ENCODE peak calls at places on chromosomes 2 and 18, in six cellular contexts. G is breast epithelium, J is left ventricle myocardium inferior, P is foreskin fibroblast, S is mesothelial cell of epicardium, C is cardiac muscle cell. O is an unnamed sample.

GRCh38 chr2:164826293-164827243 is 15.1 kb downstream of the COBLL1 start:
- DNase-seq in G (peak), J (peak), P (no peak), S (no peak), C (peak), O (no peak)

GRCh38 chr2:221060335-221060734 is 511.8 kb downstream of the EPHA4 start:
- DNase-seq in G (no peak), J (no peak), P (no peak), S (no peak), C (no peak), O (no peak)

GRCh38 chr18:24616638-24617037 is 156.2 kb downstream of the HRH4 start:
- DNase-seq in G (no peak), J (no peak), P (no peak), S (no peak), C (no peak), O (no peak)

GRCh38 chr18:24342347-24342746 is 55.3 kb downstream of the OSBPL1A start:
- DNase-seq in G (no peak), J (no peak), P (no peak), S (no peak), C (peak), O (no peak)

GRCh38 chr2:203656522-203657287 is 49.7 kb upstream of the CD28 start:
- DNase-seq in G (peak), J (peak), P (peak), S (no peak), C (peak), O (no peak)

GRCh38 chr2:61832183-61832841 is 21.5 kb downstream of the FAM161A start:
- DNase-seq in G (no peak), J (no peak), P (no peak), S (no peak), C (no peak), O (no peak)

GRCh38 chr2:180679693-180680092 is 300.7 kb upstream of the UBE2E3 start:
- DNase-seq in G (no peak), J (no peak), P (no peak), S (no peak), C (peak), O (no peak)

GRCh38 chr2:158507141-158507540 is 50.4 kb downstream of the PKP4 start:
- DNase-seq in G (no peak), J (no peak), P (no peak), S (no peak), C (no peak), O (no peak)

GRCh38 chr2:205564761-205565160 is 117.5 kb upstream of the NRP2 start:
- DNase-seq in G (no peak), J (no peak), P (no peak), S (no peak), C (no peak), O (no peak)

GRCh38 chr2:142582317-142582716 is 295.1 kb upstream of the KYNU start:
- DNase-seq in G (no peak), J (no peak), P (no peak), S (no peak), C (no peak), O (no peak)

GRCh38 chr2:3101016-3101703 is 276.5 kb downstream of the EIPR1 start:
- DNase-seq in G (no peak), J (no peak), P (no peak), S (no peak), C (no peak), O (no peak)

GRCh38 chr2:3102081-3102914 is 275.3 kb downstream of the EIPR1 start:
- DNase-seq in G (no peak), J (no peak), P (no peak), S (no peak), C (no peak), O (no peak)

GRCh38 chr2:3102915-3103569 is 274.6 kb downstream of the EIPR1 start:
- DNase-seq in G (no peak), J (no peak), P (no peak), S (no peak), C (no peak), O (no peak)

GRCh38 chr2:3100386-3100785 is 277.2 kb downstream of the EIPR1 start:
- DNase-seq in G (no peak), J (no peak), P (no peak), S (no peak), C (no peak), O (no peak)

GRCh38 chr2:3101704-3102055 is 275.9 kb downstream of the EIPR1 start:
- DNase-seq in G (no peak), J (no peak), P (no peak), S (no peak), C (no peak), O (no peak)
- TF ChIP-seq CTCF in G (no peak), J (no peak), P (no peak), S (no peak), C (no peak), O (no peak)

DNA sequence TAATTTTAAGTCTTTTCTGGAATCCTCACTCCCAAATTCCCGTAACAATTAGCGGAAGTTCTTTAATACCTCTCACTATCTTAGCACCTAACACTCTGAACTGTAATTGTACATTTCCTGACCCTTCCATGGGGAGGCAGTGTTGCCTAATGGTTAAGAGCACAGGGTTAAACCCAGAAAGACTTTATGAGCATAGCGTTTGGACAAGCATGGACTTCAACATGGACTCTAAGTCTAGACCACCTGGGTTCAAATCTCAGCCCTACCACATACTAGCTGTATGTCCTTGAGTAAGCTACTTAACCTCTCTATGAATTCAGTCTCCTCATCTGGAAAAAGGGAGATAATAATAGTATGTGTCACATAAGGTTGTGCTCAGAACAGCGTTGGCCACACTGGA is 13.0 kb downstream of the ANTXR1 start:
- DNase-seq in G (no peak), J (no peak), P (no peak), S (no peak), C (peak), O (no peak)
- TF ChIP-seq CTCF in G (no peak), J (peak), P (peak), S (no peak), C (peak), O (peak)

GRCh38 chr2:161245671-161246070 is 62.6 kb upstream of the PSMD14 start:
- DNase-seq in G (no peak), J (no peak), P (no peak), S (no peak), C (no peak), O (no peak)

GRCh38 chr2:161245237-161245505 is 63.1 kb upstream of the PSMD14 start:
- DNase-seq in G (no peak), J (no peak), P (no peak), S (no peak), C (no peak), O (no peak)

GRCh38 chr2:161246301-161246700 is 61.9 kb upstream of the PSMD14 start:
- DNase-seq in G (no peak), J (no peak), P (no peak), S (no peak), C (no peak), O (no peak)

GRCh38 chr2:161250864-161251436 is 57.3 kb upstream of the PSMD14 start:
- DNase-seq in G (no peak), J (no peak), P (no peak), S (no peak), C (peak), O (no peak)
- TF ChIP-seq CTCF in G (no peak), J (peak), P (peak), S (peak), C (peak), O (peak)

GRCh38 chr2:72694715-72695496 is 130.9 kb downstream of the EXOC6B start:
- DNase-seq in G (no peak), J (peak), P (peak), S (peak), C (peak), O (peak)
- TF ChIP-seq CTCF in G (no peak), J (no peak), P (no peak), S (no peak), C (no peak), O (no peak)

GRCh38 chr18:61609131-61609530 is 275.9 kb downstream of the CDH20 start:
- DNase-seq in G (no peak), J (no peak), P (no peak), S (no peak), C (no peak), O (no peak)

GRCh38 chr18:61616111-61616610 is 276.6 kb downstream of the RNF152 start:
- DNase-seq in G (no peak), J (no peak), P (no peak), S (no peak), C (no peak), O (no peak)

GRCh38 chr18:61606759-61607158 is 273.5 kb downstream of the CDH20 start:
- DNase-seq in G (peak), J (peak), P (peak), S (peak), C (peak), O (peak)

GRCh38 chr18:61608306-61608705 is 275.1 kb downstream of the CDH20 start:
- DNase-seq in G (no peak), J (no peak), P (no peak), S (no peak), C (no peak), O (no peak)

DNA sequence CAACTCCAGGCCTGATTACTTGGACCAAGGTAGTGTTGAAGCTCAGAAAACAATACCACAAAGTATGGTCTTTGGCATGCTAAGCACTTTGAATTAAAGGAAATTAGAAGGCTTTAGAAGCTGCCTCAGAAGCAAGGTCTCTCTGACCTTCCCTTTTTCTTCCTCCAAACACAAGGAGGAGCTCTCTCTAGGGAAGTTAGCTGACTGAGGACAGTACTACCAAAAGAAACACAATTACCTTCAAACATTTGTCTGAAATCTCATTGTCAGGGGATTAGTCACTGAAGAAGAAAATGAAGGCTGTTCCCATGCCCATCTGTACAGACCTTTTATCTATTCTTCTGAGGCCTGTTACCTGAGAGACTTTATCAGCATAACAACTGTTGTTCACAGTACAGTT is 279.3 kb downstream of the CDH20 start:
- DNase-seq in G (no peak), J (no peak), P (no peak), S (no peak), C (no peak), O (no peak)
- TF ChIP-seq CTCF in G (no peak), J (peak), P (peak), S (no peak), C (peak), O (no peak)

O was measured in AG04449.